ENCODE peak calls at places on chromosomes 4 and X, in seven cellular contexts. One of them, this sample, is unnamed.

GRCh38 chrX:115344885-115345653 is 55.6 kb downstream of the LUZP4 start:
- DNase-seq in suprapubic skin: peak; percentile 91
- DNase-seq in endothelial cell of umbilical vein: peak; percentile 94
- DNase-seq in stomach: peak; percentile 65
- DNase-seq in GM12878: no peak
- DNase-seq in sigmoid colon: peak; percentile 96
- DNase-seq in SK-N-SH: peak; percentile 58
- DNase-seq in this sample: peak; percentile 84

GRCh38 chrX:369563-370101 is 17.1 kb downstream of the PPP2R3B start:
- DNase-seq in endothelial cell of umbilical vein: no peak
- DNase-seq in SK-N-SH: no peak
- DNase-seq in stomach: no peak
- DNase-seq in sigmoid colon: no peak
- DNase-seq in suprapubic skin: no peak
- DNase-seq in GM12878: no peak
- DNase-seq in this sample: no peak

GRCh38 chr4:98728433-98728832 is 70.0 kb upstream of the TSPAN5 start:
- DNase-seq in suprapubic skin: no peak
- DNase-seq in sigmoid colon: no peak
- DNase-seq in SK-N-SH: peak; percentile 37
- DNase-seq in stomach: no peak
- DNase-seq in endothelial cell of umbilical vein: peak; percentile 96
- DNase-seq in GM12878: no peak
- DNase-seq in this sample: no peak

GRCh38 chrX:71215335-71215912 is 7.6 kb upstream of the GJB1 start:
- DNase-seq in stomach: peak; percentile 40
- DNase-seq in sigmoid colon: no peak
- DNase-seq in endothelial cell of umbilical vein: no peak
- DNase-seq in GM12878: no peak
- DNase-seq in suprapubic skin: no peak
- DNase-seq in SK-N-SH: no peak
- DNase-seq in this sample: no peak

GRCh38 chr4:126267689-126268088 is 952.9 kb downstream of the FAT4 start:
- DNase-seq in suprapubic skin: no peak
- DNase-seq in sigmoid colon: no peak
- DNase-seq in stomach: no peak
- DNase-seq in SK-N-SH: no peak
- DNase-seq in GM12878: no peak
- DNase-seq in endothelial cell of umbilical vein: no peak
- DNase-seq in this sample: no peak

GRCh38 chrX:41234962-41235361 is 99.0 kb upstream of the DDX3X start:
- DNase-seq in SK-N-SH: no peak
- DNase-seq in endothelial cell of umbilical vein: no peak
- DNase-seq in suprapubic skin: no peak
- DNase-seq in stomach: no peak
- DNase-seq in GM12878: peak; percentile 19
- DNase-seq in sigmoid colon: no peak
- DNase-seq in this sample: no peak

GRCh38 chr4:69951602-69952001 is 13.9 kb downstream of the CSN2 start:
- DNase-seq in suprapubic skin: no peak
- DNase-seq in sigmoid colon: no peak
- DNase-seq in endothelial cell of umbilical vein: no peak
- DNase-seq in SK-N-SH: no peak
- DNase-seq in GM12878: no peak
- DNase-seq in stomach: no peak
- DNase-seq in this sample: no peak

GRCh38 chr4:48778431-48779094 is 1.5 kb downstream of the FRYL start:
- DNase-seq in stomach: no peak
- DNase-seq in sigmoid colon: no peak
- DNase-seq in GM12878: no peak
- DNase-seq in suprapubic skin: no peak
- DNase-seq in SK-N-SH: peak; percentile 6
- DNase-seq in endothelial cell of umbilical vein: peak; percentile 52
- DNase-seq in this sample: no peak

GRCh38 chr4:12875640-12876243 is 608.4 kb downstream of the RAB28 start:
- DNase-seq in suprapubic skin: no peak
- DNase-seq in endothelial cell of umbilical vein: no peak
- DNase-seq in GM12878: no peak
- DNase-seq in SK-N-SH: no peak
- DNase-seq in stomach: no peak
- DNase-seq in sigmoid colon: no peak
- DNase-seq in this sample: no peak

GRCh38 chr4:108342325-108342986 is 173.7 kb upstream of the LEF1 start:
- DNase-seq in sigmoid colon: no peak
- DNase-seq in SK-N-SH: no peak
- DNase-seq in endothelial cell of umbilical vein: no peak
- DNase-seq in stomach: no peak
- DNase-seq in suprapubic skin: no peak
- DNase-seq in GM12878: no peak
- DNase-seq in this sample: no peak

GRCh38 chrX:13131511-13132137 is 87.2 kb upstream of the FAM9C start:
- DNase-seq in stomach: no peak
- DNase-seq in GM12878: no peak
- DNase-seq in suprapubic skin: no peak
- DNase-seq in sigmoid colon: no peak
- DNase-seq in SK-N-SH: no peak
- DNase-seq in endothelial cell of umbilical vein: no peak
- DNase-seq in this sample: no peak

GRCh38 chr4:125322363-125322730 is 7.6 kb downstream of the FAT4 start:
- DNase-seq in GM12878: no peak
- DNase-seq in SK-N-SH: no peak
- DNase-seq in endothelial cell of umbilical vein: peak; percentile 76
- DNase-seq in stomach: no peak
- DNase-seq in suprapubic skin: no peak
- DNase-seq in sigmoid colon: no peak
- DNase-seq in this sample: no peak

GRCh38 chr4:152988721-152989553 is 52.8 kb downstream of the FHDC1 start:
- DNase-seq in GM12878: no peak
- DNase-seq in suprapubic skin: no peak
- DNase-seq in sigmoid colon: no peak
- DNase-seq in endothelial cell of umbilical vein: no peak
- DNase-seq in stomach: no peak
- DNase-seq in SK-N-SH: no peak
- DNase-seq in this sample: no peak
- TF ChIP-seq CTCF in GM12878: no peak
- TF ChIP-seq CTCF in suprapubic skin: no peak
- TF ChIP-seq CTCF in sigmoid colon: no peak
- TF ChIP-seq CTCF in endothelial cell of umbilical vein: no peak
- TF ChIP-seq CTCF in stomach: no peak
- TF ChIP-seq CTCF in SK-N-SH: no peak
- TF ChIP-seq CTCF in this sample: no peak

DNA sequence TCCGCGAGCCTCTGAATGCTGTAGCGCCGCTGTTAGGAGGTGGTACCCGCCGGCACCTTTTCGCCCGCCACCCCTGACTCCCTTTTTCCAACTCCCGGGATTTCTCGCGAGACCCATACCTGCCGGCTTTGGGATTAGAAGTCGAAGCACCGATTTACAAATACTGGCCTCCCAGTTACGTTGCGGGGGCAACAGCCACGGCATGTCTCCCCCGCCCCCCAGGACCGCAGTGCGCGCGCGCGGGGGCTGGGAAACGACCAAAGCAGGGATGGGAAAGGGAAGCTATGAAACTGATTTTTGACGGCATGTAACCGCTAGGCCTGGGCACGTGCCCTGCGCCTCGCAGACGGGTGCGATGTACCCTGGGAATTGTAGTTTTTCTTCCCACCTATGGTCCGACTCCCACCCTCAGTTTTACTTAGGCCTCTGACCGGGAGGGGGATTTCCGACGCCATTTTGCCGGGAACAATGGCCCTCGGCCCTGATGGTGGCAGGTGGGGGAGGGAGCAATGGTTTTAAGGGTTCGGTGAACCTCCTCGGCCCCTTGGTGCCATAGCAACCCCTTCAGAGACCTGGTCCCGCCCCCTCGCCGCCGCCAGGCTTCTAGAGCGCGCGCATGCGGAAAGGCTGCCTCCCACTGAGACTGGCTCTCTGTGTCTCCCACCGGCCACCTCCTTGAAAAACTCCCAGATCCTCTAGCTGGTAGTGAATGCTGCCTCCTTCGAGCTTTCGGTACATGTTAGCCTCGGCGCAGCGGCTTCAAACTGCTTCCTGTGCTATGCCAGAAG is 772 bp upstream of the WNK3 start:
- DNase-seq in GM12878: no peak
- DNase-seq in SK-N-SH: peak; percentile 71
- DNase-seq in sigmoid colon: peak; percentile 69
- DNase-seq in stomach: no peak
- DNase-seq in suprapubic skin: peak; percentile 70
- DNase-seq in endothelial cell of umbilical vein: peak; percentile 75
- DNase-seq in this sample: peak; percentile 50
- H3K27ac ChIP-seq in GM12878: no peak overlapping the region
- H3K27ac ChIP-seq in SK-N-SH: peak overlapping the region; percentile 91
- H3K27ac ChIP-seq in sigmoid colon: peak overlapping the region; percentile 71
- H3K27ac ChIP-seq in stomach: peak overlapping the region; percentile 62
- H3K27ac ChIP-seq in suprapubic skin: peak overlapping the region; percentile 59
- H3K27ac ChIP-seq in endothelial cell of umbilical vein: no peak overlapping the region
- H3K27ac ChIP-seq in this sample: peak overlapping the region; percentile 90

GRCh38 chrX:101429934-101430333 is 21.9 kb downstream of the HNRNPH2 start:
- DNase-seq in stomach: no peak
- DNase-seq in sigmoid colon: no peak
- DNase-seq in endothelial cell of umbilical vein: no peak
- DNase-seq in GM12878: no peak
- DNase-seq in SK-N-SH: no peak
- DNase-seq in suprapubic skin: no peak
- DNase-seq in this sample: no peak
- TF ChIP-seq POLR2AphosphoS5 in stomach: no peak
- TF ChIP-seq POLR2AphosphoS5 in sigmoid colon: no peak
- TF ChIP-seq POLR2AphosphoS5 in endothelial cell of umbilical vein: no peak
- TF ChIP-seq POLR2AphosphoS5 in GM12878: no peak
- TF ChIP-seq POLR2AphosphoS5 in SK-N-SH: no peak
- TF ChIP-seq POLR2AphosphoS5 in suprapubic skin: no peak
- TF ChIP-seq POLR2AphosphoS5 in this sample: no peak

GRCh38 chrX:103704863-103705262 is 5.8 kb upstream of the TMEM31 start:
- DNase-seq in SK-N-SH: no peak
- DNase-seq in sigmoid colon: no peak
- DNase-seq in GM12878: no peak
- DNase-seq in suprapubic skin: no peak
- DNase-seq in endothelial cell of umbilical vein: no peak
- DNase-seq in stomach: no peak
- DNase-seq in this sample: no peak
- TF ChIP-seq CTCF in SK-N-SH: no peak
- TF ChIP-seq CTCF in sigmoid colon: no peak
- TF ChIP-seq CTCF in GM12878: no peak
- TF ChIP-seq CTCF in suprapubic skin: no peak
- TF ChIP-seq CTCF in endothelial cell of umbilical vein: no peak
- TF ChIP-seq CTCF in stomach: no peak
- TF ChIP-seq CTCF in this sample: no peak

GRCh38 chr4:73170518-73171198 is 87.9 kb downstream of the ANKRD17 start:
- DNase-seq in SK-N-SH: no peak
- DNase-seq in stomach: no peak
- DNase-seq in endothelial cell of umbilical vein: no peak
- DNase-seq in GM12878: no peak
- DNase-seq in suprapubic skin: no peak
- DNase-seq in sigmoid colon: no peak
- DNase-seq in this sample: peak; percentile 20
- H3K27ac ChIP-seq in SK-N-SH: no peak overlapping the region
- H3K27ac ChIP-seq in stomach: no peak overlapping the region
- H3K27ac ChIP-seq in endothelial cell of umbilical vein: no peak overlapping the region
- H3K27ac ChIP-seq in GM12878: no peak overlapping the region
- H3K27ac ChIP-seq in suprapubic skin: no peak overlapping the region
- H3K27ac ChIP-seq in sigmoid colon: no peak overlapping the region
- H3K27ac ChIP-seq in this sample: peak overlapping the region; percentile 41

GRCh38 chr4:77862478-77863216 is at the start of gene MRPL1:
- DNase-seq in endothelial cell of umbilical vein: peak; percentile 97
- DNase-seq in sigmoid colon: peak; percentile 96
- DNase-seq in stomach: peak; percentile 93
- DNase-seq in SK-N-SH: peak; percentile 77
- DNase-seq in GM12878: peak; percentile 89
- DNase-seq in suprapubic skin: peak; percentile 94
- DNase-seq in this sample: peak; percentile 87
- TF ChIP-seq POLR2AphosphoS5 in endothelial cell of umbilical vein: peak; percentile 90
- TF ChIP-seq POLR2AphosphoS5 in sigmoid colon: peak; percentile 71
- TF ChIP-seq POLR2AphosphoS5 in stomach: peak; percentile 94
- TF ChIP-seq POLR2AphosphoS5 in SK-N-SH: peak; percentile 94
- TF ChIP-seq POLR2AphosphoS5 in GM12878: peak; percentile 93
- TF ChIP-seq POLR2AphosphoS5 in suprapubic skin: no peak
- TF ChIP-seq POLR2AphosphoS5 in this sample: peak; percentile 92

GRCh38 chr4:57158221-57158620 is 48.0 kb upstream of the IGFBP7 start:
- DNase-seq in GM12878: no peak
- DNase-seq in sigmoid colon: no peak
- DNase-seq in endothelial cell of umbilical vein: no peak
- DNase-seq in stomach: no peak
- DNase-seq in suprapubic skin: no peak
- DNase-seq in SK-N-SH: peak; percentile 42
- DNase-seq in this sample: no peak
- TF ChIP-seq CTCF in GM12878: no peak
- TF ChIP-seq CTCF in sigmoid colon: no peak
- TF ChIP-seq CTCF in endothelial cell of umbilical vein: no peak
- TF ChIP-seq CTCF in stomach: no peak
- TF ChIP-seq CTCF in suprapubic skin: no peak
- TF ChIP-seq CTCF in SK-N-SH: peak; percentile 29
- TF ChIP-seq CTCF in this sample: no peak

This sample was measured in breast epithelium.